ENCODE peak calls at places on chromosomes 3 and 15, in ten cellular contexts. I is activated T-helper 1 cell treated with Interleukin-2 at 50 U/mL for 16 hours; O is naive thymus-derived CD8-positive, alpha-beta T cell; S is uterus; B is stimulated activated CD4-positive, alpha-beta T cell treated with anti-CD3 and anti-CD28 coated beads, Interleukin-4, amount 100 ng/mL, for 1 hour; P is HT1080; Q is fibroblast of pulmonary artery; Y is AG08396; A is HFF-Myc; X is H54. L is an unnamed sample.

GRCh38 chr3:39180183-39180545 is 12.2 kb downstream of the XIRP1 start:
- DNase-seq in Y (no peak), P (no peak), O (no peak), I (no peak), X (no peak), Q (no peak), S (no peak), A (no peak), B (no peak), L (no peak)

GRCh38 chr3:182723596-182723995 is 69.7 kb upstream of the ATP11B start:
- DNase-seq in A (no peak), O (no peak), X (no peak), Y (no peak), P (no peak), Q (no peak), S (no peak), B (no peak), I (no peak), L (no peak)

GRCh38 chr3:128021768-128022372 is 30.4 kb upstream of the SEC61A1 start:
- DNase-seq in Q (no peak), A (no peak), I (no peak), P (no peak), B (no peak), O (no peak), S (peak; percentile 15), Y (no peak), X (no peak), L (no peak)

GRCh38 chr15:29756358-29757267 is 65.7 kb downstream of the TJP1 start:
- DNase-seq in Y (no peak), O (no peak), A (no peak), S (no peak), Q (no peak), X (no peak), P (no peak), I (no peak), B (no peak), L (no peak)

GRCh38 chr3:76554717-76555116 is 485.2 kb upstream of the ROBO2 start:
- DNase-seq in Q (peak; percentile 39), X (no peak), A (no peak), Y (peak; percentile 4), I (no peak), P (no peak), O (no peak), S (no peak), B (no peak), L (peak; percentile 53)

GRCh38 chr3:23761440-23761896 is 44.3 kb upstream of the UBE2E1 start:
- DNase-seq in Q (peak; percentile 62), B (no peak), S (no peak), P (peak; percentile 32), X (peak; percentile 36), A (no peak), Y (peak; percentile 51), I (no peak), O (no peak), L (no peak)

GRCh38 chr15:63379492-63380150 is 2.0 kb downstream of the CA12 start:
- DNase-seq in S (no peak), X (no peak), B (no peak), Y (no peak), I (no peak), Q (no peak), P (no peak), A (no peak), O (no peak), L (no peak)

GRCh38 chr3:197363553-197364409 is 65.4 kb upstream of the DLG1 start:
- DNase-seq in S (no peak), A (no peak), Y (no peak), Q (no peak), X (no peak), B (no peak), P (peak; percentile 36), O (no peak), I (no peak), L (no peak)

GRCh38 chr3:40366203-40367162 is 20.5 kb upstream of the ENTPD3 start:
- DNase-seq in Y (no peak), S (no peak), O (no peak), B (no peak), P (peak; percentile 27), I (no peak), Q (no peak), X (no peak), A (no peak), L (no peak)

GRCh38 chr15:93047621-93048425 is 41.2 kb downstream of the RGMA start:
- DNase-seq in B (no peak), X (no peak), O (no peak), A (no peak), S (no peak), Y (no peak), Q (no peak), P (no peak), I (peak; percentile 35), L (no peak)

L was measured in fibroblast of the conjunctiva.